ENCODE peak calls at places on chromosome 6, in four cellular contexts. One of them, this sample, is unnamed.

GRCh38 chr6:95867205-95867604 is 148.6 kb upstream of the FUT9 start:
- DNase-seq in OCI-LY7: no peak
- DNase-seq in mammary epithelial cell: no peak
- DNase-seq in GM23338: no peak
- DNase-seq in this sample: no peak

GRCh38 chr6:11975353-11975977 is 36.6 kb upstream of the HIVEP1 start:
- DNase-seq in OCI-LY7: no peak
- DNase-seq in mammary epithelial cell: no peak
- DNase-seq in GM23338: no peak
- DNase-seq in this sample: no peak

GRCh38 chr6:98946877-98947410 is 802 bp downstream of the FBXL4 start:
- DNase-seq in OCI-LY7: peak; percentile 73
- DNase-seq in mammary epithelial cell: peak; percentile 50
- DNase-seq in GM23338: no peak
- DNase-seq in this sample: peak; percentile 77

GRCh38 chr6:24140572-24140971 is 14.6 kb downstream of the NRSN1 start:
- DNase-seq in OCI-LY7: no peak
- DNase-seq in mammary epithelial cell: no peak
- DNase-seq in GM23338: peak; percentile 37
- DNase-seq in this sample: no peak

GRCh38 chr6:63644668-63645326 is 9.2 kb downstream of the PHF3 start:
- DNase-seq in OCI-LY7: no peak
- DNase-seq in mammary epithelial cell: peak; percentile 78
- DNase-seq in GM23338: no peak
- DNase-seq in this sample: no peak

GRCh38 chr6:6694825-6695710 is 106.5 kb downstream of the LY86 start:
- DNase-seq in OCI-LY7: no peak
- DNase-seq in mammary epithelial cell: no peak
- DNase-seq in GM23338: peak; percentile 79
- DNase-seq in this sample: no peak

GRCh38 chr6:151178373-151178772 is 61.4 kb upstream of the AKAP12 start:
- DNase-seq in OCI-LY7: no peak
- DNase-seq in mammary epithelial cell: no peak
- DNase-seq in GM23338: no peak
- DNase-seq in this sample: peak; percentile 12

GRCh38 chr6:54993948-54994347 is 147.4 kb downstream of the FAM83B start:
- DNase-seq in OCI-LY7: no peak
- DNase-seq in mammary epithelial cell: no peak
- DNase-seq in GM23338: no peak
- DNase-seq in this sample: no peak

GRCh38 chr6:89411269-89412070 is 603 bp downstream of the RRAGD start:
- DNase-seq in OCI-LY7: peak; percentile 53
- DNase-seq in mammary epithelial cell: peak; percentile 11
- DNase-seq in GM23338: peak; percentile 76
- DNase-seq in this sample: no peak

GRCh38 chr6:92810913-92811312 is 608.4 kb downstream of the EPHA7 start:
- DNase-seq in OCI-LY7: peak; percentile 93
- DNase-seq in mammary epithelial cell: peak; percentile 3
- DNase-seq in GM23338: peak; percentile 86
- DNase-seq in this sample: peak; percentile 78

GRCh38 chr6:6981923-6982322 is 125.8 kb upstream of the RREB1 start:
- DNase-seq in OCI-LY7: no peak
- DNase-seq in mammary epithelial cell: peak; percentile 58
- DNase-seq in GM23338: no peak
- DNase-seq in this sample: no peak

GRCh38 chr6:106927531-106928398 is 46.8 kb downstream of the CD24 start:
- DNase-seq in OCI-LY7: peak; percentile 70
- DNase-seq in mammary epithelial cell: peak; percentile 42
- DNase-seq in GM23338: peak; percentile 90
- DNase-seq in this sample: peak; percentile 78

GRCh38 chr6:29739136-29739881 is 16.1 kb downstream of the HLA-F start:
- DNase-seq in OCI-LY7: no peak
- DNase-seq in mammary epithelial cell: no peak
- DNase-seq in GM23338: no peak
- DNase-seq in this sample: no peak

GRCh38 chr6:164148789-164149188 is 734.3 kb downstream of the QKI start:
- DNase-seq in OCI-LY7: no peak
- DNase-seq in mammary epithelial cell: no peak
- DNase-seq in GM23338: no peak
- DNase-seq in this sample: no peak

GRCh38 chr6:34094474-34095135 is 51.3 kb downstream of the GRM4 start:
- DNase-seq in OCI-LY7: no peak
- DNase-seq in mammary epithelial cell: no peak
- DNase-seq in GM23338: no peak
- DNase-seq in this sample: no peak

GRCh38 chr6:145247677-145248419 is 487.5 kb downstream of the EPM2A start:
- DNase-seq in OCI-LY7: no peak
- DNase-seq in mammary epithelial cell: peak; percentile 83
- DNase-seq in GM23338: no peak
- DNase-seq in this sample: no peak

GRCh38 chr6:158353851-158354508 is 41.7 kb downstream of the TULP4 start:
- DNase-seq in OCI-LY7: no peak
- DNase-seq in mammary epithelial cell: peak; percentile 87
- DNase-seq in GM23338: no peak
- DNase-seq in this sample: no peak

GRCh38 chr6:12870033-12870432 is 153.5 kb downstream of the PHACTR1 start:
- DNase-seq in OCI-LY7: no peak
- DNase-seq in mammary epithelial cell: no peak
- DNase-seq in GM23338: no peak
- DNase-seq in this sample: no peak

GRCh38 chr6:34230653-34231351 is 5.9 kb upstream of the HMGA1 start:
- DNase-seq in OCI-LY7: no peak
- DNase-seq in mammary epithelial cell: no peak
- DNase-seq in GM23338: no peak
- DNase-seq in this sample: peak; percentile 38

GRCh38 chr6:92577077-92577719 is 842.2 kb downstream of the EPHA7 start:
- DNase-seq in OCI-LY7: no peak
- DNase-seq in mammary epithelial cell: no peak
- DNase-seq in GM23338: peak; percentile 53
- DNase-seq in this sample: no peak

GRCh38 chr6:165961236-165961751 is 206.4 kb downstream of the TBXT start:
- DNase-seq in OCI-LY7: no peak
- DNase-seq in mammary epithelial cell: no peak
- DNase-seq in GM23338: no peak
- DNase-seq in this sample: no peak

DNA sequence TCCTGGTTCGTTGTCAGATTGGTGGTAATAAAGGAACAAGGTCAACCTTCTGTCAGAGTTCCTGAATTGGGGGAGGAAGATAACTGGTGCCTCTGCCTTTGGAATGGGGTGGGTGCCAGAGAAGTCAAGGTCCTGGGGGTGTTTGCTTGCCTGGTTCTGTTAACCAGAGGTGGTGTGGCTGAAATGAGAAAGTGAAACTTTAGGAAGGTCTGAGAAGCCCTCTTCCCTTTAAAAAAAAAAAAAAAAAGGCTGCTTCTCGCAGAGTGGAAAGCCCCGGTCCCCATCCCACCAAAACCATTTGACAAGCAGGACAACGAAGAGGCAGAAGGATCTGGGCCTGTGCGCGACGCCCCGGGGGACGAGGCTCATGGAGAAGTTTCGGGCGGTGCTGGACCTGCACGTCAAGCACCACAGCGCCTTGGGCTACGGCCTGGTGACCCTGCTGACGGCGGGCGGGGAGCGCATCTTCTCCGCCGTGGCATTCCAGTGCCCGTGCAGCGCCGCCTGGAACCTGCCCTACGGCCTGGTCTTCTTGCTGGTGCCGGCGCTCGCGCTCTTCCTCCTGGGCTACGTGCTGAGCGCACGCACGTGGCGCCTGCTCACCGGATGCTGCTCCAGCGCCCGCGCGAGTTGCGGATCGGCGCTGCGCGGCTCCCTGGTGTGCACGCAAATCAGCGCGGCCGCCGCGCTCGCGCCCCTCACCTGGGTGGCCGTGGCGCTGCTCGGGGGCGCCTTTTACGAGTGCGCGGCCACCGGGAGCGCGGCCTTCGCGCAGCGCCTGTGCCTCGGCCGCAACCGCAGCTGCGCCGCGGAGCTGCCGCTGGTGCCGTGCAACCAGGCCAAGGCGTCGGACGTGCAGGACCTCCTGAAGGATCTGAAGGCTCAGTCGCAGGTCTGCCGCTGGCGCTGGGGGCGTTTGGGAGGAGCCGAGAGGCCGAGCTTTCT is 660 bp downstream of the CALHM6 start:
- DNase-seq in OCI-LY7: no peak
- DNase-seq in mammary epithelial cell: peak; percentile 41
- DNase-seq in GM23338: peak; percentile 91
- DNase-seq in this sample: no peak
- H2AFZ ChIP-seq in OCI-LY7: no peak overlapping the region
- H2AFZ ChIP-seq in mammary epithelial cell: peak overlapping the region; percentile 94
- H2AFZ ChIP-seq in GM23338: peak overlapping the region; percentile 93
- H2AFZ ChIP-seq in this sample: no peak overlapping the region

GRCh38 chr6:152356016-152356415 is 281.1 kb downstream of the SYNE1 start:
- DNase-seq in OCI-LY7: no peak
- DNase-seq in mammary epithelial cell: no peak
- DNase-seq in GM23338: no peak
- DNase-seq in this sample: no peak
- H3K36me3 ChIP-seq in OCI-LY7: no peaks in the 10 kb centered on the region
- H3K36me3 ChIP-seq in mammary epithelial cell: no peaks in the 10 kb centered on the region
- H3K36me3 ChIP-seq in GM23338: no peaks in the 10 kb centered on the region
- H3K36me3 ChIP-seq in this sample: no peaks in the 10 kb centered on the region

GRCh38 chr6:10465633-10466499 is 51.0 kb upstream of the TFAP2A start:
- DNase-seq in OCI-LY7: peak; percentile 55
- DNase-seq in mammary epithelial cell: peak; percentile 36
- DNase-seq in GM23338: peak; percentile 93
- DNase-seq in this sample: peak; percentile 80

GRCh38 chr6:10463040-10463439 is 48.2 kb upstream of the TFAP2A start:
- DNase-seq in OCI-LY7: no peak
- DNase-seq in mammary epithelial cell: no peak
- DNase-seq in GM23338: no peak
- DNase-seq in this sample: no peak

GRCh38 chr6:10460096-10460495 is 45.2 kb upstream of the TFAP2A start:
- DNase-seq in OCI-LY7: peak; percentile 39
- DNase-seq in mammary epithelial cell: no peak
- DNase-seq in GM23338: no peak
- DNase-seq in this sample: peak; percentile 76

GRCh38 chr6:10461850-10462249 is 47.0 kb upstream of the TFAP2A start:
- DNase-seq in OCI-LY7: no peak
- DNase-seq in mammary epithelial cell: no peak
- DNase-seq in GM23338: no peak
- DNase-seq in this sample: no peak

DNA sequence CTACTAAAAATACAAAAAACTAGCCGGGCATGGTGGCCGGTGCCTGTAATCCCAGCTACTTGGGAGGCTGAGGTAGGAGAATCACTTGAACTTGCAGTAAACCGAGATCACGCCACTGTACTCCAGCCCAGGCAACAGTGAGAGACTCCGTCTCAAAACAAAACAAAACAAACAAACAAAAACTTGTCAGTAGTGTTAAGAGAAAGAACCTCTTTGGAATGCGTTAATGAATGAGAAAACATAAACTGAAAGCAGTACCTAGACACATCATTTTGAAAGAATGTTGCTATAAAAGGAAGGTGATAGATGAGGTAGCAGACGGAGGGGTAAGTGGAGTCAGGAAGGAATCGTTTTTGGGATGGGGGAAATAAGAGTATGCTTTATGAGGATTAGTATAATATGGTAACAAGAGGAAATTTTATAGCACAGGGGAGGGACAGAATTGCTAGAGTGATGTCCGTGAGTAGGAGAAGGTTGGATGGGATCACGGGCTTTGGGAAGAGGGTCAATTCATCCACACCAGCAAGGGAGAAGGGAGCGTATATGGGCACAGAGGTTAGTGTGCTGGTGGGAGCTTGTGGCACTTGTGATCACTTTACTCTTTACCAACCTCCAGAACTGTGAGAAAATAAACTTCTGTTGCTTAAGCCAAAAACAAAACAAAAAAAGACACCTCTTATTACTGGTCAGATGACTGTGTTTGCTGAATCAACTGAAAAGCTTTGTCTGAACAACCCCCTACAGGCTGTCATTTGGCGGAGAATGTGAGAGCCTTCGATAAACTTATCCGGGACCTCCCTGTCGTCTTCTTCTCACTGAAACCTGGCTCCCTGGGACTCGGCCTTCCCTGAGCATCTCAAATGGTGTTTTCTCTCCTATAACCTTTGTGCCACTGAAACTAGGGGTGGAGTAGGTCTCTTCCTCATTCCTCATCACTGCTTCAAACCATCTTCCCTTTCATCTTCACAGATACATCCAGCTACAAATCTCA is 48.9 kb upstream of the TFAP2A start:
- DNase-seq in OCI-LY7: no peak
- DNase-seq in mammary epithelial cell: no peak
- DNase-seq in GM23338: peak; percentile 41
- DNase-seq in this sample: no peak
- H2AFZ ChIP-seq in OCI-LY7: no peak overlapping the region
- H2AFZ ChIP-seq in mammary epithelial cell: no peak overlapping the region
- H2AFZ ChIP-seq in GM23338: peak overlapping the region; percentile 4
- H2AFZ ChIP-seq in this sample: no peak overlapping the region

GRCh38 chr6:148529010-148529409 is 186.4 kb downstream of the SASH1 start:
- DNase-seq in OCI-LY7: no peak
- DNase-seq in mammary epithelial cell: no peak
- DNase-seq in GM23338: no peak
- DNase-seq in this sample: no peak

GRCh38 chr6:148530976-148531375 is 188.3 kb downstream of the SASH1 start:
- DNase-seq in OCI-LY7: no peak
- DNase-seq in mammary epithelial cell: no peak
- DNase-seq in GM23338: no peak
- DNase-seq in this sample: no peak

GRCh38 chr6:148530394-148530923 is 187.8 kb downstream of the SASH1 start:
- DNase-seq in OCI-LY7: peak; percentile 23
- DNase-seq in mammary epithelial cell: no peak
- DNase-seq in GM23338: peak; percentile 56
- DNase-seq in this sample: peak; percentile 78

GRCh38 chr6:148526145-148526544 is 183.5 kb downstream of the SASH1 start:
- DNase-seq in OCI-LY7: no peak
- DNase-seq in mammary epithelial cell: no peak
- DNase-seq in GM23338: no peak
- DNase-seq in this sample: no peak

DNA sequence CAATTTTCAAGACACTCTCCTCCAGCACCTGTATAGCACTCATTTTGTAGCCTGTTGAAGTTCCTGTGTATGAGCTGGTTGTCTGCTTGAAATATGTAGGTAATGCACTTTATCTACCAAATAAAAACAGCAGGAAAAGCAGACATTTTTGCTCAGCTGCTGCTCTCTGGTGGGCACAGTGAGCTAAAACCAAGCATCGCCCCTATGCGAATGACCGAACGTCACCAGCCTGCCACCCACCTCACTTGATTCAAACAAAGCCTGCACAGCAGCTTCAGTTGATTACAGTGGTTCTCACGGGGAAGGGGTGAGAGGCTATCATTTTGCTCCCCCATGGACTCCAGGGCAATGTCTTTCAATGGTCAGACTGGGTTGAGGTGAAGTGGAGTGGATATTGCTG is 185.7 kb downstream of the SASH1 start:
- DNase-seq in OCI-LY7: peak; percentile 19
- DNase-seq in mammary epithelial cell: no peak
- DNase-seq in GM23338: peak; percentile 43
- DNase-seq in this sample: peak; percentile 75
- H3K36me3 ChIP-seq in OCI-LY7: no peaks in the 10 kb centered on the region
- H3K36me3 ChIP-seq in mammary epithelial cell: no peaks in the 10 kb centered on the region
- H3K36me3 ChIP-seq in GM23338: peaks cover 7% of the 10 kb centered on the region
- H3K36me3 ChIP-seq in this sample: no peaks in the 10 kb centered on the region

This sample was measured in Karpas-422.